ENCODE peak calls at places on chromosomes 7 and 10, in four cellular contexts. R is K562, M is HL-60, Z is GM12878. F is an unnamed sample.

GRCh38 chr10:26855186-26855585 is 5.6 kb downstream of the ABI1 start:
- DNase-seq in R (no peak), M (no peak), Z (no peak), F (no peak)

GRCh38 chr10:92208736-92209135 is 82.1 kb downstream of the CPEB3 start:
- DNase-seq in R (no peak), Z (no peak), M (no peak), F (no peak)

GRCh38 chr10:22148956-22149355 is 68.9 kb downstream of the EBLN1 start:
- DNase-seq in R (no peak), M (no peak), Z (no peak), F (no peak)

GRCh38 chr10:10209152-10209551 is 808.5 kb upstream of the CELF2 start:
- DNase-seq in M (no peak), Z (no peak), R (no peak), F (no peak)

GRCh38 chr10:104580321-104580720 is 60.8 kb upstream of the SORCS3 start:
- DNase-seq in R (no peak), M (no peak), Z (no peak), F (no peak)

GRCh38 chr7:157018328-157018996 is 8.0 kb upstream of the MNX1 start:
- DNase-seq in Z (no peak), R (no peak), M (no peak), F (no peak)

GRCh38 chr10:110825510-110825909 is 46.2 kb upstream of the PDCD4 start:
- DNase-seq in R (no peak), Z (no peak), M (no peak), F (no peak)

GRCh38 chr7:34158754-34159153 is 253.4 kb downstream of the BMPER start:
- DNase-seq in M (no peak), Z (no peak), R (no peak), F (no peak)

GRCh38 chr7:17405786-17406185 is 107.3 kb downstream of the AHR start:
- DNase-seq in Z (no peak), R (no peak), M (peak; percentile 34), F (no peak)

GRCh38 chr7:81029523-81029922 is 110.7 kb upstream of the SEMA3C start:
- DNase-seq in M (no peak), Z (no peak), R (no peak), F (no peak)

GRCh38 chr10:7433861-7434260 is 23.0 kb upstream of the SFMBT2 start:
- DNase-seq in M (no peak), R (no peak), Z (no peak), F (no peak)

GRCh38 chr7:35366167-35367155 is 112.6 kb upstream of the TBX20 start:
- DNase-seq in M (no peak), Z (no peak), R (peak; percentile 13), F (no peak)

GRCh38 chr10:73886625-73887024 is 12.3 kb upstream of the CAMK2G start:
- DNase-seq in R (no peak), M (no peak), Z (no peak), F (no peak)

GRCh38 chr10:81498152-81498551 is 376.8 kb upstream of the NRG3 start:
- DNase-seq in R (no peak), Z (no peak), M (no peak), F (no peak)

DNA sequence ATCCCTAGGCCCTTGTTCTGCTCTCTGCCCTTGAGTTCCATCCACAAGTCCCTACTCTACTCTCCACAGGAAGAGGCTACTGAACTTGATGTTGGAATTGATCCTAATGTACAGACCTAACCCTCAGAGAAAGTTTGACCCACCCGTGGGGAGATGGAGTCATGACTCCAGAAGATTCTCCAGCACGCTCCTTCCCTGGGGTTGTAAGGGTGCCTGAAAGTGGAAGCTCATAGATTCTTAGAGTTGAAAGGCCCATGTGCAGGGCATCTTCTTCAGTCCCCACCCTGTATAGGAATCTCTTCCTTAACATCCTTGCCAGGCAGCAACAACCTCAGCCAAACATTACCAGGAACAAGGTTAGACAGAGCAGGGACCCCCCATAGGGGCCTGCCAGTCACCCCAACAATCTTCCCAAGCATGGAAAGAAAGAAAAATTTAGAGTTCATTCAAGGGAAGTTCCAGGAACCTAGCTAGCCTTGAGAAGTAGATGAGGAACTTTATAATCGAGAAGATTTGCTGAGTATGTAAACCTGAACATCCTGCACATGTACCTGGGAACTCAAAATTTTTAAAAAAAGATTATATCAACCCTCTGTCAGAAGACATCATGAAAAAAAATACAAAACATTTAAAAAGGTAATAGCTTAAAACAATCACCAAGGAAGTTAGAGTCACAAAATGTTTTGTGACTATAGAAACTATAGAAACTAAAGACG is 49.5 kb downstream of the THNSL1 start:
- DNase-seq in Z (no peak), M (no peak), R (no peak), F (no peak)
- TF ChIP-seq SPI1 in Z (no peak), M (no peak), R (no peak), F (no peak)

DNA sequence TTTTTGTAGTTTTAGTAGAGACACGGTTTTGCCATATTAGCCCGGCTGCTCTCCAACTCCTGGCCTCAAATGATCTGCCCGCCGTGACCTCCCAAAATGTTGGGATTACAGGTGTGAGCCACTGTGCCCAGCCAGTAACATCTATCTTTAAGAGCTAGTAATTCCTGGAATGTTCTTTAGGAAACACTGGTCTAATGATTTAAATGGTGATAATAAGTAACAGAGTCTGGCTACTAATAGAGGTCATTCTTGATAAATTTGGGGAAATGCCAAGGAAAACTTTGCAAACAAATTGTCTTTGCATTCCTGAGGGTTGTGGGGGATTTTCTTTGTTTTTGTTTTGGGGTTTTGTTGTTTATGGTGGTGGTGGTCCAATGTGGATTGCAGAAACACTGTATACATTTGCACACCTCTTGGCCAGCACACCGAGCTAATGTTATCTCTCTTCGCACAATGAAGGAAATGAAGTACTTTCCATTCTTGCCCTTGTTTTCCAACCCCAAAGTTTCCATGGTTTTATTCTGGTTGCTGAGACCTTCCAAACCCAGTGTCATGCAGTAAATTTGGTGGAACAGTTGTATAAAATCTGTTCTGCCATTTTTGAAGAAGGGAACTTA is 51.3 kb upstream of the WIPF3 start:
- DNase-seq in R (no peak), M (no peak), Z (no peak), F (no peak)
- TF ChIP-seq POLR2AphosphoS5 in R (no peak), M (no peak), Z (no peak), F (no peak)

GRCh38 chr10:89468625-89469024 is 54.3 kb downstream of the IFIT5 start:
- DNase-seq in Z (no peak), R (no peak), M (no peak), F (no peak)

GRCh38 chr10:89470628-89471027 is 56.3 kb downstream of the IFIT5 start:
- DNase-seq in M (no peak), R (no peak), Z (no peak), F (no peak)

GRCh38 chr10:89474452-89474851 is 60.1 kb downstream of the IFIT5 start:
- DNase-seq in Z (no peak), M (no peak), R (no peak), F (no peak)

GRCh38 chr10:89469517-89469916 is 55.1 kb downstream of the IFIT5 start:
- DNase-seq in R (no peak), M (no peak), Z (no peak), F (no peak)

DNA sequence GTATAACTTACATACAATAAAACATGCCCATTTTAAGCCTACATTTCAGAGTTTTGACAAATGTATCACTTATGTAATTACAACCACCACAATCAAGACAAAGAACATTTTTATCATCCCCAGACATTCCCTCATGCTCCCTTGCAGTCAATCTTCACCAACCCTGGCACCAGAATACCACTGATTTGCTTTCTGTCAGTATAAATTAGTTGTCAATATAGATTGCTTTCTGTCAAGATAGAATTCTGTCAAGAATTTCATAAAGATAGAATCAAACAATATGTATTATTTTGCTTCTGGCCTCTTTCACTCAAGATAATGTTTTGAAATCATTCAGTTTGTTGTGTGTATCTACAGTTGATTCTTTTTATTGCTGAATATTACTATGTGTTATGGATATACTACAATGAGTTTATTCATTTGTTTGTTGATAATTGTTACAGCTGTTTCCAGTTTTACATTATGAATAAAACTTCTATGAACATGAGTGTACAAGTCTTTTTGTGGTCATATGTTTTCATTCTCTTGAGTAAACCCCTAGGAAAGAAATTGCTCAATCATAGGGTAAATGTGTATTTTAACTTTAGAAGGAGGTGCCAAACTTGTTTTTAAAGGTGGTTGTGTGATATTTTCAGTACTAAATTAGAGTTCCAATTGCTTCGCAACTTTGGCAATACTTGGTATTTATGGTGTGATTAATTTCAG is 56.9 kb downstream of the IFIT5 start:
- DNase-seq in Z (no peak), R (no peak), M (peak; percentile 10), F (no peak)
- TF ChIP-seq SPI1 in Z (no peak), R (no peak), M (no peak), F (no peak)

GRCh38 chr10:106450966-106451365 is 713.5 kb downstream of the SORCS1 start:
- DNase-seq in R (no peak), Z (no peak), M (no peak), F (no peak)

DNA sequence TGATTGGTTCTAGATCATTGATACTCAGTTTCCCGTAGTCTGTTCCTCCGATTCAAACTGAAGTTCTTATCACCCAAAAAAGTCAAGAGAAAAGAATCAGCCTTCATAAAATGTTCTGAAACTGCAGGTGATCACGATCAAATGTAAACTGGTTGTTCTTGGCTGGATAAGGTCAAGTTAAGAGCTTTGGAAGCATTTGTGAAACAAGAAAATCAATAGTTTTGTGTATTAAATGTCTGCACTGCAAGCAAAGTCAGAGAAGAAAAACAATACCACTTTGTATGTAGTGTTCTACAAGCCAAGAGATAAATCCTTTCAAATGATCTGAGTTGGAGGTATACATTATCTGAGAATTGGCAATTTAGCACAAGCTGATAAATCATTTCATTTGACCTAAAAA is 710.3 kb downstream of the SORCS1 start:
- DNase-seq in R (no peak), Z (no peak), M (no peak), F (no peak)
- TF ChIP-seq POLR2AphosphoS5 in R (no peak), Z (no peak), M (no peak), F (no peak)

F was measured in GM12891.